ENCODE peak calls at places on chromosomes 2 and 18, in six cellular contexts. H, Z, V, R, T and J are unnamed samples.

GRCh38 chr18:50268022-50268747 is 1.9 kb upstream of the CFAP53 start:
- DNase-seq in H (peak; percentile 68), Z (peak; percentile 87), V (peak; percentile 96), R (peak; percentile 95), T (peak; percentile 63), J (peak; percentile 97)

GRCh38 chr2:220455389-220455788 is 828.0 kb downstream of the SLC4A3 start:
- DNase-seq in H (no peak), Z (no peak), V (no peak), R (no peak), T (no peak), J (no peak)

GRCh38 chr18:20997371-20997770 is 114.2 kb downstream of the ROCK1 start:
- DNase-seq in H (peak; percentile 0), Z (no peak), V (no peak), R (no peak), T (no peak), J (no peak)

GRCh38 chr18:3409811-3410210 is 40.2 kb upstream of the TGIF1 start:
- DNase-seq in H (no peak), Z (no peak), V (no peak), R (no peak), T (no peak), J (no peak)

GRCh38 chr18:48613589-48613988 is 74.8 kb downstream of the CTIF start:
- DNase-seq in H (no peak), Z (no peak), V (no peak), R (peak; percentile 90), T (no peak), J (peak; percentile 82)

GRCh38 chr2:8427211-8427610 is 254.6 kb upstream of the ID2 start:
- DNase-seq in H (no peak), Z (no peak), V (no peak), R (no peak), T (no peak), J (no peak)

GRCh38 chr2:192585418-192585817 is 390.7 kb upstream of the TMEFF2 start:
- DNase-seq in H (no peak), Z (no peak), V (no peak), R (no peak), T (no peak), J (no peak)

GRCh38 chr2:165636959-165637358 is 157.1 kb downstream of the GALNT3 start:
- DNase-seq in H (no peak), Z (no peak), V (no peak), R (no peak), T (no peak), J (no peak)

GRCh38 chr18:48850891-48851302 is 99.9 kb downstream of the SMAD7 start:
- DNase-seq in H (peak; percentile 28), Z (peak; percentile 80), V (no peak), R (no peak), T (no peak), J (peak; percentile 71)

GRCh38 chr2:176171331-176172006 is 14.4 kb downstream of the HOXD3 start:
- DNase-seq in H (no peak), Z (peak; percentile 51), V (no peak), R (no peak), T (no peak), J (peak; percentile 81)

GRCh38 chr2:190682168-190682567 is 33.3 kb downstream of the NAB1 start:
- DNase-seq in H (peak; percentile 8), Z (peak; percentile 72), V (no peak), R (no peak), T (no peak), J (no peak)

GRCh38 chr2:240395896-240396622 is 39.4 kb upstream of the GPC1 start:
- DNase-seq in H (no peak), Z (no peak), V (no peak), R (peak; percentile 71), T (no peak), J (no peak)

GRCh38 chr2:134491796-134492441 is 226.9 kb downstream of the TMEM163 start:
- DNase-seq in H (peak; percentile 23), Z (peak; percentile 46), V (no peak), R (no peak), T (no peak), J (no peak)

GRCh38 chr18:55078289-55078916 is 119.1 kb upstream of the CCDC68 start:
- DNase-seq in H (no peak), Z (peak; percentile 37), V (no peak), R (no peak), T (no peak), J (no peak)

GRCh38 chr2:190726255-190726654 is 77.4 kb downstream of the NAB1 start:
- DNase-seq in H (no peak), Z (no peak), V (no peak), R (no peak), T (no peak), J (no peak)

GRCh38 chr2:75098856-75099255 is 100.5 kb downstream of the TACR1 start:
- DNase-seq in H (peak; percentile 28), Z (peak; percentile 75), V (peak; percentile 86), R (no peak), T (no peak), J (peak; percentile 31)

GRCh38 chr2:143635302-143635701 is 506.1 kb downstream of the ARHGAP15 start:
- DNase-seq in H (peak; percentile 6), Z (no peak), V (no peak), R (no peak), T (no peak), J (no peak)

GRCh38 chr18:1078301-1078700 is 173.6 kb downstream of the ADCYAP1 start:
- DNase-seq in H (no peak), Z (peak; percentile 20), V (no peak), R (no peak), T (no peak), J (no peak)

GRCh38 chr2:62724886-62725711 is 19.6 kb downstream of the EHBP1 start:
- DNase-seq in H (peak; percentile 18), Z (peak; percentile 55), V (peak; percentile 89), R (peak; percentile 71), T (no peak), J (peak; percentile 20)

DNA sequence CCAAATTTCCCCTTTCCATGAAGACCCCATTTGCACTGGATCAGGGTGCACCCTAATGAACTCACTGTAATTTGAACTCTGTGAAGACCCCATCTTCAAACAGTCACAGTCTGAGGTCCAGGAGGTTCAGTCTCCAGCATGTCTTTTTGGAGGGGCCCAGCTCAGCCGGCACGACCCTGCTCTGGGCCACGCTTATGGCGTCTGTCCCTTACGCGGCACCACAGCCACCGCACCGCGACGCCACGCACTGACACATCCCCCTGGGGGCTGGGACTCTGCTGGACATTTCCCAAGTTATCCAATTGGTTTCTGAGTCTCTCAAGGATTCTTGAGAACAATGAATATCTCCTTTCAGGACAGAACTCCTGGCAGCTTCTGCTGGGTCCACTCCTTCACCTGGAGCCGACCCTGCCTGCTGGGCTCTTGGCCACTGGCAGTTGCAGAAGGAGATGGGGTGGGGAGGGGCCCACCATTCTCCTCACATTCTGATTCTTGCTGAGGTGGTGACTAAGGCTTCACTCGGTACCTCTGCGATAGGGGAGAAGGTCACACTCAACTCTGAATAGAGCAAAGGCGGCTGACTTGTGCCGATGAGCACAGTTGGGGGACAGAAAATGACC is 124.0 kb downstream of the RTP5 start:
- DNase-seq in H (no peak), Z (no peak), V (no peak), R (no peak), T (no peak), J (no peak)
- H3K27me3 ChIP-seq in H (no peaks in the 10 kb centered on the region), Z (no peaks in the 10 kb centered on the region), V (no peaks in the 10 kb centered on the region), R (no peaks in the 10 kb centered on the region), T (no peaks in the 10 kb centered on the region), J (no peaks in the 10 kb centered on the region)

GRCh38 chr18:23617412-23618009 is 31.2 kb upstream of the NPC1 start:
- DNase-seq in H (no peak), Z (no peak), V (no peak), R (no peak), T (no peak), J (no peak)
- H3K27me3 ChIP-seq in H (peaks cover 29% of the 10 kb centered on the region), Z (peaks cover 2% of the 10 kb centered on the region), V (no peaks in the 10 kb centered on the region), R (no peaks in the 10 kb centered on the region), T (peaks cover 26% of the 10 kb centered on the region), J (peaks cover 27% of the 10 kb centered on the region)

GRCh38 chr18:47262397-47263196 is 11.1 kb upstream of the SKOR2 start:
- DNase-seq in H (no peak), Z (no peak), V (no peak), R (no peak), T (no peak), J (peak; percentile 56)
- H3K27me3 ChIP-seq in H (peaks cover 100% of the 10 kb centered on the region), Z (peaks cover 50% of the 10 kb centered on the region), V (no peaks in the 10 kb centered on the region), R (peaks cover 4% of the 10 kb centered on the region), T (peaks cover 78% of the 10 kb centered on the region), J (peaks cover 82% of the 10 kb centered on the region)

GRCh38 chr2:12778369-12778768 is 61.6 kb downstream of the TRIB2 start:
- DNase-seq in H (no peak), Z (peak; percentile 38), V (no peak), R (no peak), T (no peak), J (peak; percentile 22)

GRCh38 chr2:12776457-12777049 is 59.8 kb downstream of the TRIB2 start:
- DNase-seq in H (no peak), Z (no peak), V (no peak), R (no peak), T (no peak), J (no peak)

GRCh38 chr2:12774381-12774780 is 57.6 kb downstream of the TRIB2 start:
- DNase-seq in H (no peak), Z (no peak), V (no peak), R (no peak), T (no peak), J (no peak)

GRCh38 chr2:12778811-12779574 is 62.3 kb downstream of the TRIB2 start:
- DNase-seq in H (no peak), Z (peak; percentile 49), V (no peak), R (no peak), T (no peak), J (no peak)
- H3K27me3 ChIP-seq in H (no peaks in the 10 kb centered on the region), Z (no peaks in the 10 kb centered on the region), V (peaks cover 3% of the 10 kb centered on the region), R (no peaks in the 10 kb centered on the region), T (no peaks in the 10 kb centered on the region), J (peaks cover 18% of the 10 kb centered on the region)